ENCODE peak calls at places on chromosomes 1 and 21, in five cellular contexts. L is hepatocyte, R is heart right ventricle, A is endodermal cell, M is OCI-LY7. U is an unnamed sample.

GRCh38 chr1:7303554-7304347 is 467.3 kb upstream of the VAMP3 start:
- DNase-seq in L (no peak), R (no peak), A (peak; percentile 39), M (no peak), U (no peak)

GRCh38 chr1:170668301-170668789 is 4.4 kb downstream of the PRRX1 start:
- DNase-seq in L (no peak), R (no peak), A (peak; percentile 74), M (no peak), U (peak; percentile 47)

GRCh38 chr1:75765697-75766355 is 20.2 kb upstream of the RABGGTB start:
- DNase-seq in L (peak; percentile 18), R (no peak), A (no peak), M (no peak), U (no peak)

GRCh38 chr1:203650012-203650836 is 23.6 kb downstream of the ATP2B4 start:
- DNase-seq in L (peak; percentile 86), R (no peak), A (peak; percentile 93), M (peak; percentile 77), U (peak; percentile 90)

GRCh38 chr21:26055841-26056264 is 114.7 kb downstream of the APP start:
- DNase-seq in L (no peak), R (no peak), A (no peak), M (no peak), U (no peak)

GRCh38 chr1:246772686-246773085 is 48.5 kb downstream of the SCCPDH start:
- DNase-seq in L (no peak), R (no peak), A (no peak), M (peak; percentile 70), U (no peak)

GRCh38 chr1:182556279-182556678 is 32.8 kb downstream of the RNASEL start:
- DNase-seq in L (no peak), R (no peak), A (no peak), M (no peak), U (no peak)

GRCh38 chr1:241606544-241606943 is 33.6 kb downstream of the CHML start:
- DNase-seq in L (no peak), R (no peak), A (no peak), M (no peak), U (no peak)

GRCh38 chr1:197464039-197464438 is 196.0 kb downstream of the CRB1 start:
- DNase-seq in L (peak; percentile 46), R (peak; percentile 7), A (no peak), M (no peak), U (no peak)

GRCh38 chr1:198107041-198107440 is 49.8 kb upstream of the NEK7 start:
- DNase-seq in L (peak; percentile 18), R (no peak), A (no peak), M (no peak), U (no peak)

GRCh38 chr1:47187226-47187925 is 2.5 kb downstream of the PDZK1IP1 start:
- DNase-seq in L (peak; percentile 47), R (no peak), A (no peak), M (no peak), U (no peak)

GRCh38 chr1:178706467-178706866 is 18.6 kb upstream of the RALGPS2 start:
- DNase-seq in L (peak; percentile 13), R (no peak), A (no peak), M (no peak), U (no peak)

GRCh38 chr1:230869499-230869898 is 1.2 kb upstream of the C1orf198 start:
- DNase-seq in L (no peak), R (no peak), A (no peak), M (no peak), U (no peak)

GRCh38 chr1:67646145-67647035 is 38.6 kb upstream of the GADD45A start:
- DNase-seq in L (peak; percentile 56), R (peak; percentile 47), A (no peak), M (no peak), U (peak; percentile 96)

GRCh38 chr21:36180963-36181362 is 24.3 kb downstream of the DOP1B start:
- DNase-seq in L (no peak), R (no peak), A (no peak), M (no peak), U (no peak)

GRCh38 chr1:44061857-44062256 is 30.6 kb upstream of the SLC6A9 start:
- DNase-seq in L (no peak), R (peak; percentile 19), A (no peak), M (no peak), U (no peak)

GRCh38 chr1:115668579-115668978 is 26.8 kb downstream of the VANGL1 start:
- DNase-seq in L (no peak), R (no peak), A (no peak), M (no peak), U (peak; percentile 37)

GRCh38 chr21:35593000-35593502 is 467.3 kb downstream of the SETD4 start:
- DNase-seq in L (no peak), R (no peak), A (no peak), M (no peak), U (no peak)

GRCh38 chr1:176066709-176067108 is 140.4 kb downstream of the COP1 start:
- DNase-seq in L (no peak), R (no peak), A (no peak), M (no peak), U (peak; percentile 2)

GRCh38 chr1:230169454-230170152 is 102.6 kb downstream of the GALNT2 start:
- DNase-seq in L (no peak), R (no peak), A (peak; percentile 24), M (peak; percentile 30), U (no peak)

GRCh38 chr1:67957026-67957425 is 93.4 kb downstream of the DIRAS3 start:
- DNase-seq in L (peak; percentile 64), R (peak; percentile 34), A (no peak), M (no peak), U (no peak)

GRCh38 chr1:67753776-67754525 is 69.0 kb downstream of the GADD45A start:
- DNase-seq in L (no peak), R (no peak), A (peak; percentile 50), M (no peak), U (no peak)

GRCh38 chr21:34363733-34364132 is at the start of gene KCNE2:
- DNase-seq in L (no peak), R (no peak), A (peak; percentile 15), M (no peak), U (no peak)

DNA sequence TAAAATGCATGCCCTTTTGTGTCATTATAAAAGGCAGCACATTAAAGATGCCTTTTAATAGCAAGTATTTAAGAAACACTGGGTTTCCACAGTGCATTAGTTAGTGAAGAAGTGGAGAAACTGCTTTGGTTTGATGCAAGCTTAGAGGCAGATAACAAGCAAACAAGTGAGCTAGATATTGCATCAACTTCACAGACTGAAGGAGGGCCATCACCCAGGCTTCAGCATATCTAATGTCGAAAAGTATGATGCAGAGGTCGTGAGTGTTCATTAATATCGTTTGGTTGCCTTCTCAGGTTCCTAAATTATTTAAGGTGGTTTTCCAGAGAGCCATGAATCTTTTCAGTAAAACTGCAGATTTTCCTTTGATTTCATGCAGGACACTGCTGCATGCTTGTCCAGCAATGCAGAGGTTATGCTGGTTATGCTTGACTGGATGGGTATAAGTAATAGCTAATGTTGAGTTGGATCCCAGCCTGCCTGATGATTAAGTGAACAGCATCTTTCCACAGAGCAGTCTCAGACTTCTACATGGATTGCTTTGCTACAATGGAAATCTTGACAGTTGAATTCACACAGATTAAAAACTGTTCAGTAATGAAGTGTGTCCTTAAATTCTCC is 69.7 kb upstream of the IPO9 start:
- DNase-seq in L (no peak), R (no peak), A (no peak), M (no peak), U (no peak)
- H3K4me1 ChIP-seq in L (peaks cover 29% of the 10 kb centered on the region), R (peaks cover 99% of the 10 kb centered on the region), A (peaks cover 9% of the 10 kb centered on the region), M (peaks cover 43% of the 10 kb centered on the region), U (peaks cover 45% of the 10 kb centered on the region)

GRCh38 chr1:15731735-15732685 is 4.0 kb upstream of the SLC25A34 start:
- DNase-seq in L (no peak), R (no peak), A (no peak), M (no peak), U (no peak)
- H3K36me3 ChIP-seq in L (no peaks in the 10 kb centered on the region), R (no peaks in the 10 kb centered on the region), A (peaks cover 18% of the 10 kb centered on the region), M (peaks cover 11% of the 10 kb centered on the region), U (peaks cover 18% of the 10 kb centered on the region)

GRCh38 chr1:165840419-165840818 is 13.0 kb downstream of the UCK2 start:
- DNase-seq in L (no peak), R (no peak), A (no peak), M (no peak), U (no peak)
- H3K4me1 ChIP-seq in L (no peaks in the 10 kb centered on the region), R (peaks cover 39% of the 10 kb centered on the region), A (peaks cover 27% of the 10 kb centered on the region), M (peaks cover 31% of the 10 kb centered on the region), U (peaks cover 21% of the 10 kb centered on the region)

DNA sequence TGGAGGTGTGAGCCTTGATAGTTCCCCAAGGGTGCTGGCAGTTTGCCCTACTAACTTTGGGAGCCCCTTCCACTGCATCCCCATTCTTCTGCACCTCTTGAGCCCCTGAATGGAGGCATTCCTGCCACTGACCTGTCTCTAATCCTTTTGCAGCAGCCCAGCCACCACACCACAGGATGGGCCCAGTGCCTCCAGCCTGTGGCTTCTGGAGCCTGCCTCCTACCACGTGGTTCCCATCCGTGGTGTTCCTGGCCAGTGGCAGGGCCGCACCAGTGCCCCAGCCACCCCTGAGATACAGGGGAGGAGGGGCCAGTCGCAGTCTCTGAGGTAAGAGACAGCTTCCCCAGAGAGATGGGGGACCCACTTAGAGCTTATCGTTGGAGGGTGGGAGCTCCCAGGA is 14.4 kb downstream of the INAVA start:
- DNase-seq in L (no peak), R (no peak), A (no peak), M (no peak), U (no peak)
- H3K36me3 ChIP-seq in L (no peaks in the 10 kb centered on the region), R (no peaks in the 10 kb centered on the region), A (peaks cover 64% of the 10 kb centered on the region), M (no peaks in the 10 kb centered on the region), U (peaks cover 14% of the 10 kb centered on the region)

GRCh38 chr1:27584453-27584852 is 19.5 kb downstream of the AHDC1 start:
- DNase-seq in L (no peak), R (no peak), A (no peak), M (no peak), U (no peak)

GRCh38 chr1:27581823-27582243 is 22.1 kb downstream of the AHDC1 start:
- DNase-seq in L (no peak), R (no peak), A (no peak), M (no peak), U (no peak)

GRCh38 chr1:27588256-27589232 is 15.4 kb downstream of the AHDC1 start:
- DNase-seq in L (no peak), R (no peak), A (no peak), M (no peak), U (no peak)

GRCh38 chr1:27585684-27586083 is 18.3 kb downstream of the AHDC1 start:
- DNase-seq in L (no peak), R (no peak), A (no peak), M (no peak), U (no peak)

DNA sequence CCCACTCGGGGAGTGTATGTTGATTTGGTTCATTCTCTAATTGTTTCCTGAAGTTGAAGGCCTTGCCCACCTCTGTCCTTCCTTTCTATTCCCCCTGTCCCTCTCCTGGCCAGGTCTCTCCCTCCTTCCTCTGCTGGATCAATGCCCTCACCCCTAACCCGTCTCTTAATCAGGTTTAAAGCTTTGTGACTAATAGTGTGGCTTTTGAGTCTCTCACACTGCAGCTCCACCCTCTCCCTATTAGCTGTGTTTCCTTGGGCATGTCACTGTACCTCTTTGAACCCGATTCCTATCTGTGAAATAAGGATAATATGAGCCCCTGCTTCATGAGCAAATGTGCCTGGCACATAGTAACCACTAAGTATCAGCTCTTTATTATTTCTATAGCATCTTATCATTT is 20.5 kb downstream of the AHDC1 start:
- DNase-seq in L (no peak), R (no peak), A (no peak), M (no peak), U (no peak)
- H3K4me1 ChIP-seq in L (peaks cover 5% of the 10 kb centered on the region), R (peaks cover 92% of the 10 kb centered on the region), A (no peaks in the 10 kb centered on the region), M (no peaks in the 10 kb centered on the region), U (no peaks in the 10 kb centered on the region)

U was measured in SJCRH30.